ENCODE peak calls at places on chromosomes 5 and 9, in eight cellular contexts. N, C, G, W, L, K, B and E are unnamed samples.

GRCh38 chr5:87499478-87500410 is 87.0 kb upstream of the CCNH start:
- DNase-seq in W (no peak), C (no peak), K (peak; percentile 74), B (no peak), N (no peak), L (no peak), G (no peak), E (peak; percentile 68)

GRCh38 chr9:17065062-17065461 is 69.8 kb upstream of the CNTLN start:
- DNase-seq in L (no peak), G (peak; percentile 78), B (no peak), W (no peak), K (no peak), N (no peak), C (peak; percentile 85), E (no peak)

GRCh38 chr5:158805195-158805594 is 294.5 kb downstream of the EBF1 start:
- DNase-seq in N (no peak), W (no peak), C (no peak), L (no peak), B (no peak), G (peak; percentile 22), K (no peak), E (no peak)

GRCh38 chr9:92278117-92278516 is 15.4 kb downstream of the IARS1 start:
- DNase-seq in N (no peak), W (no peak), L (no peak), K (no peak), B (no peak), C (no peak), G (no peak), E (no peak)

GRCh38 chr9:125426926-125427325 is 165.3 kb downstream of the GAPVD1 start:
- DNase-seq in W (no peak), N (no peak), C (no peak), G (no peak), K (no peak), L (no peak), B (no peak), E (no peak)

GRCh38 chr5:34491251-34491620 is 164.9 kb upstream of the RAI14 start:
- DNase-seq in G (peak; percentile 36), W (no peak), B (no peak), L (no peak), K (no peak), C (no peak), N (no peak), E (no peak)

GRCh38 chr5:129377504-129377903 is 82.6 kb upstream of the ADAMTS19 start:
- DNase-seq in B (no peak), G (no peak), W (peak; percentile 54), L (no peak), N (no peak), C (no peak), K (no peak), E (no peak)

GRCh38 chr9:33159760-33160127 is 7.4 kb downstream of the B4GALT1 start:
- DNase-seq in W (peak; percentile 58), N (peak; percentile 43), L (peak; percentile 60), G (peak; percentile 43), B (peak; percentile 50), C (peak; percentile 73), K (no peak), E (peak; percentile 85)

GRCh38 chr9:134433101-134433500 is 106.8 kb downstream of the RXRA start:
- DNase-seq in W (no peak), N (peak; percentile 70), B (peak; percentile 45), G (no peak), C (peak; percentile 39), K (no peak), L (no peak), E (no peak)

GRCh38 chr5:150132740-150133139 is 22.9 kb downstream of the PDGFRB start:
- DNase-seq in G (no peak), C (no peak), B (no peak), L (no peak), N (no peak), W (no peak), K (no peak), E (no peak)

GRCh38 chr9:129490583-129491485 is 130.1 kb downstream of the C9orf50 start:
- DNase-seq in G (no peak), B (no peak), L (no peak), W (no peak), K (no peak), N (no peak), C (no peak), E (no peak)

GRCh38 chr9:116952434-116952805 is 265.3 kb downstream of the TRIM32 start:
- DNase-seq in B (no peak), L (no peak), W (no peak), K (no peak), C (no peak), N (no peak), G (no peak), E (no peak)

GRCh38 chr5:115888027-115888426 is 46.3 kb downstream of the AP3S1 start:
- DNase-seq in K (no peak), G (no peak), W (no peak), L (no peak), B (no peak), N (no peak), C (peak; percentile 56), E (no peak)

GRCh38 chr9:82397534-82397933 is 409.0 kb downstream of the SPATA31D1 start:
- DNase-seq in L (no peak), K (no peak), C (no peak), W (no peak), N (no peak), B (no peak), G (no peak), E (no peak)

GRCh38 chr9:98888794-98889495 is 54.8 kb upstream of the COL15A1 start:
- DNase-seq in L (no peak), W (no peak), C (no peak), B (no peak), G (no peak), K (no peak), N (no peak), E (no peak)

GRCh38 chr5:141040093-141040762 is 10.9 kb upstream of the PCDHB1 start:
- DNase-seq in C (peak; percentile 37), L (peak; percentile 26), W (no peak), N (no peak), G (peak; percentile 68), B (no peak), K (no peak), E (no peak)

GRCh38 chr9:93110400-93110855 is 14.4 kb downstream of the CARD19 start:
- DNase-seq in W (no peak), G (no peak), K (peak; percentile 76), B (no peak), L (no peak), C (no peak), N (no peak), E (peak; percentile 85)

GRCh38 chr5:173327084-173327947 is 898 bp downstream of the STC2 start:
- DNase-seq in K (no peak), C (peak; percentile 50), L (no peak), B (no peak), N (no peak), W (no peak), G (peak; percentile 63), E (peak; percentile 60)

GRCh38 chr5:16467363-16468219 is 2.0 kb upstream of the ZNF622 start:
- DNase-seq in B (no peak), C (peak; percentile 2), W (no peak), G (no peak), N (no peak), K (no peak), L (no peak), E (no peak)
- TF ChIP-seq POLR2AphosphoS5 in B (no peak), C (no peak), W (no peak), G (no peak), N (no peak), K (no peak), L (no peak), E (no peak)

GRCh38 chr5:180467576-180467975 is 26.6 kb upstream of the CNOT6 start:
- DNase-seq in C (no peak), L (no peak), G (no peak), N (no peak), K (peak; percentile 50), B (no peak), W (no peak), E (no peak)

GRCh38 chr5:180468732-180469585 is 25.2 kb upstream of the CNOT6 start:
- DNase-seq in K (peak; percentile 65), G (no peak), N (no peak), L (no peak), B (no peak), C (no peak), W (no peak), E (peak; percentile 75)

GRCh38 chr5:180466316-180466715 is 27.9 kb upstream of the CNOT6 start:
- DNase-seq in K (peak; percentile 69), C (no peak), N (no peak), B (no peak), G (no peak), L (no peak), W (no peak), E (no peak)

GRCh38 chr5:180467989-180468731 is 26.0 kb upstream of the CNOT6 start:
- DNase-seq in G (no peak), B (no peak), W (no peak), L (no peak), K (peak; percentile 60), N (no peak), C (no peak), E (no peak)

DNA sequence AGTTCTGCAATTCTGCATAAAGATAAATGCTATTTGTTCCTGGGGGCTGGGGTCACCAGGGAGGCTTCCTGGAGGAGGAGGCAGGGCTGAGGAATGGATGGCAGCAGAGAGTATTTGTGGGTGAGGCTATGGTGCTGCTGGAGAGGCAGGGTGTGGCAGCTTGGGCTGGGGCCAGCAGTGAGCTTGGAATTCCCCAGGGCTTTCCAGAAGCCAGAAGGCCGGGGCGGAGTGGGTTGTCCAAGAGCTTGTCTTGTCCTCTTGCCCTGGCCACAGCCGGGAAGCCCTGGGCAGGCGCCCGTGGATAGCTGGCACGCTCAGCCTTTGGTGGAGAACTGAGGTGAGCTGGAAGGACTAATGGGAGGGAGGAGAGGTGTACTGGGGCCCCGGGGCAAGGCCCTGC is 27.2 kb upstream of the CNOT6 start:
- DNase-seq in W (peak; percentile 78), B (peak; percentile 70), K (peak; percentile 74), L (no peak), G (no peak), C (no peak), N (no peak), E (peak; percentile 77)
- H3K4me1 ChIP-seq in W (no peaks in the 10 kb centered on the region), B (peaks cover 16% of the 10 kb centered on the region), K (peaks cover 16% of the 10 kb centered on the region), L (no peaks in the 10 kb centered on the region), G (no peaks in the 10 kb centered on the region), C (no peaks in the 10 kb centered on the region), N (no peaks in the 10 kb centered on the region), E (peaks cover 40% of the 10 kb centered on the region)

GRCh38 chr9:94639996-94640376 is 668 bp upstream of the FBP1 start:
- DNase-seq in L (no peak), W (peak; percentile 25), G (no peak), C (no peak), K (no peak), B (no peak), N (no peak), E (no peak)
- H3K4me3 ChIP-seq in L (peak overlapping the region; percentile 83), W (peak overlapping the region; percentile 49), G (no peak overlapping the region), C (no peak overlapping the region), K (peak overlapping the region; percentile 58), B (peak overlapping the region; percentile 62), N (peak overlapping the region; percentile 50), E (peak overlapping the region; percentile 89)

GRCh38 chr5:156475182-156475830 is 148.3 kb downstream of the SGCD start:
- DNase-seq in G (no peak), N (no peak), C (no peak), K (no peak), W (no peak), L (no peak), B (no peak), E (no peak)
- TF ChIP-seq POLR2AphosphoS5 in G (no peak), N (no peak), C (no peak), K (no peak), W (no peak), L (no peak), B (no peak), E (no peak)

GRCh38 chr9:70049236-70049635 is 5.6 kb downstream of the MAMDC2 start:
- DNase-seq in K (peak; percentile 85), L (peak; percentile 84), G (no peak), W (peak; percentile 57), C (no peak), N (peak; percentile 17), B (peak; percentile 40), E (no peak)
- H3K4me1 ChIP-seq in K (peaks cover 83% of the 10 kb centered on the region), L (peaks cover 6% of the 10 kb centered on the region), G (peaks cover 9% of the 10 kb centered on the region), W (peaks cover 11% of the 10 kb centered on the region), C (peaks cover 10% of the 10 kb centered on the region), N (peaks cover 7% of the 10 kb centered on the region), B (peaks cover 19% of the 10 kb centered on the region), E (no peaks in the 10 kb centered on the region)